ENCODE peak calls at places on chromosomes 7 and 10, in five cellular contexts. L is skeletal muscle cell; O is globus pallidus; F is stimulated activated CD4-positive, alpha-beta T cell treated with anti-CD3 and anti-CD28 coated beads, TNF-alpha, amount 100 ng/mL, for 4 hours; C is NCI-H187. P is an unnamed sample.

GRCh38 chr10:46030091-46030937 is at the start of gene NCOA4:
- DNase-seq in C (peak), F (peak), O (peak), L (peak), P (peak)

GRCh38 chr7:40551685-40552576 is 417.1 kb downstream of the SUGCT start:
- DNase-seq in O (peak), L (peak), C (no peak), F (no peak), P (no peak)

GRCh38 chr10:48935141-48935540 is 4.5 kb downstream of the LRRC18 start:
- DNase-seq in L (no peak), O (no peak), C (no peak), F (no peak), P (no peak)

GRCh38 chr7:140061607-140061930 is 1.2 kb downstream of the PARP12 start:
- DNase-seq in C (no peak), F (no peak), O (no peak), L (no peak), P (no peak)

GRCh38 chr10:5589963-5590511 is 65.3 kb downstream of the CALML3 start:
- DNase-seq in O (no peak), F (no peak), C (no peak), L (no peak), P (no peak)

GRCh38 chr10:103812431-103812830 is 42.9 kb downstream of the SH3PXD2A start:
- DNase-seq in L (no peak), C (no peak), F (no peak), O (no peak), P (no peak)

GRCh38 chr7:36037121-36037662 is 115.9 kb upstream of the EEPD1 start:
- DNase-seq in F (no peak), L (peak), C (no peak), O (peak), P (no peak)

GRCh38 chr7:99365318-99366141 is 9.0 kb upstream of the ARPC1B start:
- DNase-seq in F (peak), L (no peak), C (no peak), O (no peak), P (no peak)

GRCh38 chr7:46569117-46569433 is 648.0 kb upstream of the IGFBP3 start:
- DNase-seq in L (no peak), O (no peak), F (no peak), C (no peak), P (peak)

GRCh38 chr10:47028466-47028865 is 117.2 kb downstream of the PTPN20 start:
- DNase-seq in O (no peak), C (no peak), F (no peak), L (no peak), P (no peak)

GRCh38 chr7:78528964-78529363 is 730.4 kb downstream of the PHTF2 start:
- DNase-seq in L (no peak), O (no peak), C (no peak), F (no peak), P (no peak)

GRCh38 chr7:77627307-77627671 is 69.0 kb upstream of the RSBN1L start:
- DNase-seq in L (no peak), C (no peak), O (no peak), F (no peak), P (no peak)

GRCh38 chr10:71087622-71088021 is 124.7 kb upstream of the UNC5B start:
- DNase-seq in L (no peak), O (no peak), F (no peak), C (no peak), P (no peak)

GRCh38 chr10:42477170-42477569 is 161.2 kb downstream of the ZNF33B start:
- DNase-seq in O (no peak), L (no peak), C (no peak), F (no peak), P (no peak)

GRCh38 chr7:142632291-142633134 is 116.8 kb upstream of the PRSS1 start:
- DNase-seq in C (peak), O (peak), L (peak), F (peak), P (no peak)

GRCh38 chr7:72308986-72309385 is 103.2 kb downstream of the CALN1 start:
- DNase-seq in L (no peak), F (no peak), C (no peak), O (no peak), P (no peak)

GRCh38 chr7:107254398-107254985 is 85.7 kb downstream of the HBP1 start:
- DNase-seq in L (no peak), F (no peak), C (no peak), O (no peak), P (no peak)

GRCh38 chr7:137399827-137400823 is 56.6 kb upstream of the PTN start:
- DNase-seq in C (no peak), O (no peak), L (no peak), F (no peak), P (no peak)

GRCh38 chr10:126160971-126161630 is 227.2 kb downstream of the ADAM12 start:
- DNase-seq in C (no peak), O (no peak), L (no peak), F (no peak), P (no peak)

GRCh38 chr7:143499246-143499645 is 21.6 kb downstream of the TAS2R41 start:
- DNase-seq in F (no peak), O (no peak), L (no peak), C (no peak), P (no peak)

GRCh38 chr7:17681965-17682364 is 258.3 kb downstream of the SNX13 start:
- DNase-seq in C (no peak), O (no peak), F (no peak), L (no peak), P (no peak)

GRCh38 chr10:4541292-4541691 is 284.7 kb upstream of the AKR1E2 start:
- DNase-seq in C (no peak), F (no peak), L (peak), O (no peak), P (no peak)

GRCh38 chr10:75108684-75109458 is 2.6 kb upstream of the SAMD8 start:
- DNase-seq in F (no peak), L (peak), O (no peak), C (no peak), P (no peak)

P was measured in NCI-H524 treated with DMSO at 0.1 percent for 48 hours.